ENCODE peak calls at places on chromosomes 13 and 19, in six cellular contexts. One of them, this sample, is unnamed.

GRCh38 chr19:36245210-36246005 is 30.5 kb downstream of the ZNF146 start:
- DNase-seq in adrenal gland: no peak
- DNase-seq in kidney: peak
- DNase-seq in GM12865: no peak
- DNase-seq in GM23338: peak
- DNase-seq in cardiac fibroblast: no peak
- DNase-seq in this sample: no peak

GRCh38 chr19:35167251-35168119 is 12.9 kb downstream of the FXYD5 start:
- DNase-seq in adrenal gland: no peak
- DNase-seq in kidney: no peak
- DNase-seq in GM12865: no peak
- DNase-seq in GM23338: no peak
- DNase-seq in cardiac fibroblast: no peak
- DNase-seq in this sample: no peak

GRCh38 chr13:51437550-51438127 is 15.2 kb downstream of the INTS6 start:
- DNase-seq in adrenal gland: no peak
- DNase-seq in kidney: no peak
- DNase-seq in GM12865: no peak
- DNase-seq in GM23338: no peak
- DNase-seq in cardiac fibroblast: no peak
- DNase-seq in this sample: no peak

GRCh38 chr13:60798503-60798902 is 401.5 kb downstream of the TDRD3 start:
- DNase-seq in adrenal gland: no peak
- DNase-seq in kidney: no peak
- DNase-seq in GM12865: no peak
- DNase-seq in GM23338: no peak
- DNase-seq in cardiac fibroblast: no peak
- DNase-seq in this sample: no peak

GRCh38 chr13:40982772-40983171 is 36.3 kb downstream of the ELF1 start:
- DNase-seq in adrenal gland: no peak
- DNase-seq in kidney: no peak
- DNase-seq in GM12865: peak
- DNase-seq in GM23338: no peak
- DNase-seq in cardiac fibroblast: peak
- DNase-seq in this sample: no peak

GRCh38 chr13:33509642-33510229 is 224.2 kb upstream of the STARD13 start:
- DNase-seq in adrenal gland: peak
- DNase-seq in kidney: peak
- DNase-seq in GM12865: no peak
- DNase-seq in GM23338: no peak
- DNase-seq in cardiac fibroblast: peak
- DNase-seq in this sample: no peak

GRCh38 chr19:33580026-33580644 is 41.6 kb upstream of the CHST8 start:
- DNase-seq in adrenal gland: no peak
- DNase-seq in kidney: no peak
- DNase-seq in GM12865: no peak
- DNase-seq in GM23338: no peak
- DNase-seq in cardiac fibroblast: no peak
- DNase-seq in this sample: no peak

GRCh38 chr13:43786766-43787517 is at the start of gene ENOX1:
- DNase-seq in adrenal gland: peak
- DNase-seq in kidney: peak
- DNase-seq in GM12865: peak
- DNase-seq in GM23338: peak
- DNase-seq in cardiac fibroblast: peak
- DNase-seq in this sample: no peak

GRCh38 chr19:10318807-10319426 is 3.1 kb upstream of the FDX2 start:
- DNase-seq in adrenal gland: no peak
- DNase-seq in kidney: no peak
- DNase-seq in GM12865: no peak
- DNase-seq in GM23338: no peak
- DNase-seq in cardiac fibroblast: no peak
- DNase-seq in this sample: no peak

GRCh38 chr13:110187501-110188161 is 119.3 kb downstream of the COL4A1 start:
- DNase-seq in adrenal gland: peak
- DNase-seq in kidney: no peak
- DNase-seq in GM12865: no peak
- DNase-seq in GM23338: no peak
- DNase-seq in cardiac fibroblast: peak
- DNase-seq in this sample: peak

GRCh38 chr13:21698975-21699679 is 28.3 kb downstream of the FGF9 start:
- DNase-seq in adrenal gland: no peak
- DNase-seq in kidney: no peak
- DNase-seq in GM12865: no peak
- DNase-seq in GM23338: no peak
- DNase-seq in cardiac fibroblast: no peak
- DNase-seq in this sample: no peak

GRCh38 chr19:48836089-48837017 is at the start of gene HSD17B14:
- DNase-seq in adrenal gland: peak
- DNase-seq in kidney: no peak
- DNase-seq in GM12865: no peak
- DNase-seq in GM23338: peak
- DNase-seq in cardiac fibroblast: no peak
- DNase-seq in this sample: no peak

GRCh38 chr13:112174476-112175110 is 107.6 kb downstream of the SOX1 start:
- DNase-seq in adrenal gland: no peak
- DNase-seq in kidney: no peak
- DNase-seq in GM12865: no peak
- DNase-seq in GM23338: no peak
- DNase-seq in cardiac fibroblast: no peak
- DNase-seq in this sample: no peak

GRCh38 chr13:71643466-71643865 is 223.5 kb downstream of the DACH1 start:
- DNase-seq in adrenal gland: no peak
- DNase-seq in kidney: no peak
- DNase-seq in GM12865: no peak
- DNase-seq in GM23338: no peak
- DNase-seq in cardiac fibroblast: no peak
- DNase-seq in this sample: no peak

GRCh38 chr13:97329331-97329730 is 104.6 kb upstream of the RAP2A start:
- DNase-seq in adrenal gland: no peak
- DNase-seq in kidney: no peak
- DNase-seq in GM12865: no peak
- DNase-seq in GM23338: peak
- DNase-seq in cardiac fibroblast: peak
- DNase-seq in this sample: no peak

GRCh38 chr13:85597790-85598500 is 201.3 kb downstream of the SLITRK6 start:
- DNase-seq in adrenal gland: no peak
- DNase-seq in kidney: no peak
- DNase-seq in GM12865: no peak
- DNase-seq in GM23338: no peak
- DNase-seq in cardiac fibroblast: peak
- DNase-seq in this sample: no peak

GRCh38 chr19:45668342-45668871 is 386 bp downstream of the GIPR start:
- DNase-seq in adrenal gland: no peak
- DNase-seq in kidney: no peak
- DNase-seq in GM12865: no peak
- DNase-seq in GM23338: no peak
- DNase-seq in cardiac fibroblast: no peak
- DNase-seq in this sample: no peak

GRCh38 chr19:47377801-47378200 is 28.7 kb downstream of the DHX34 start:
- DNase-seq in adrenal gland: no peak
- DNase-seq in kidney: no peak
- DNase-seq in GM12865: no peak
- DNase-seq in GM23338: no peak
- DNase-seq in cardiac fibroblast: no peak
- DNase-seq in this sample: no peak
- TF ChIP-seq CTCF in adrenal gland: no peak
- TF ChIP-seq CTCF in kidney: no peak
- TF ChIP-seq CTCF in GM12865: no peak
- TF ChIP-seq CTCF in GM23338: no peak
- TF ChIP-seq CTCF in cardiac fibroblast: no peak
- TF ChIP-seq CTCF in this sample: no peak

GRCh38 chr19:56372281-56372680 is 21.1 kb downstream of the ZNF582 start:
- DNase-seq in adrenal gland: no peak
- DNase-seq in kidney: no peak
- DNase-seq in GM12865: no peak
- DNase-seq in GM23338: no peak
- DNase-seq in cardiac fibroblast: peak
- DNase-seq in this sample: no peak

GRCh38 chr19:56377105-56377924 is 16.0 kb downstream of the ZNF582 start:
- DNase-seq in adrenal gland: no peak
- DNase-seq in kidney: no peak
- DNase-seq in GM12865: no peak
- DNase-seq in GM23338: peak
- DNase-seq in cardiac fibroblast: peak
- DNase-seq in this sample: no peak
- H3K4me3 ChIP-seq in adrenal gland: no peak
- H3K4me3 ChIP-seq in kidney: no peak
- H3K4me3 ChIP-seq in GM12865: no peak
- H3K4me3 ChIP-seq in GM23338: no peak
- H3K4me3 ChIP-seq in cardiac fibroblast: no peak
- H3K4me3 ChIP-seq in this sample: no peak

GRCh38 chr19:18440421-18440877 is 2.5 kb upstream of the ISYNA1 start:
- DNase-seq in adrenal gland: peak
- DNase-seq in kidney: no peak
- DNase-seq in GM12865: peak
- DNase-seq in GM23338: peak
- DNase-seq in cardiac fibroblast: no peak
- DNase-seq in this sample: no peak
- TF ChIP-seq CTCF in adrenal gland: no peak
- TF ChIP-seq CTCF in kidney: no peak
- TF ChIP-seq CTCF in GM12865: peak
- TF ChIP-seq CTCF in GM23338: peak
- TF ChIP-seq CTCF in cardiac fibroblast: peak
- TF ChIP-seq CTCF in this sample: peak

GRCh38 chr19:3179739-3180293 is 1.2 kb downstream of the S1PR4 start:
- DNase-seq in adrenal gland: no peak
- DNase-seq in kidney: peak
- DNase-seq in GM12865: peak
- DNase-seq in GM23338: no peak
- DNase-seq in cardiac fibroblast: no peak
- DNase-seq in this sample: no peak

GRCh38 chr19:3175761-3176714 is 2.5 kb upstream of the S1PR4 start:
- DNase-seq in adrenal gland: no peak
- DNase-seq in kidney: peak
- DNase-seq in GM12865: peak
- DNase-seq in GM23338: no peak
- DNase-seq in cardiac fibroblast: peak
- DNase-seq in this sample: peak

GRCh38 chr19:3178973-3179738 is 587 bp downstream of the S1PR4 start:
- DNase-seq in adrenal gland: no peak
- DNase-seq in kidney: peak
- DNase-seq in GM12865: peak
- DNase-seq in GM23338: no peak
- DNase-seq in cardiac fibroblast: no peak
- DNase-seq in this sample: no peak

GRCh38 chr19:3176715-3177501 is 1.7 kb upstream of the S1PR4 start:
- DNase-seq in adrenal gland: no peak
- DNase-seq in kidney: peak
- DNase-seq in GM12865: peak
- DNase-seq in GM23338: no peak
- DNase-seq in cardiac fibroblast: peak
- DNase-seq in this sample: no peak

GRCh38 chr19:3178377-3178972 is at the start of gene S1PR4:
- DNase-seq in adrenal gland: no peak
- DNase-seq in kidney: peak
- DNase-seq in GM12865: peak
- DNase-seq in GM23338: no peak
- DNase-seq in cardiac fibroblast: no peak
- DNase-seq in this sample: no peak
- H3K4me3 ChIP-seq in adrenal gland: no peak
- H3K4me3 ChIP-seq in kidney: no peak
- H3K4me3 ChIP-seq in GM12865: peak
- H3K4me3 ChIP-seq in GM23338: no peak
- H3K4me3 ChIP-seq in cardiac fibroblast: no peak
- H3K4me3 ChIP-seq in this sample: no peak

GRCh38 chr19:47414469-47414868 is 4.9 kb downstream of the MEIS3 start:
- DNase-seq in adrenal gland: no peak
- DNase-seq in kidney: peak
- DNase-seq in GM12865: peak
- DNase-seq in GM23338: peak
- DNase-seq in cardiac fibroblast: no peak
- DNase-seq in this sample: no peak
- TF ChIP-seq CTCF in adrenal gland: no peak
- TF ChIP-seq CTCF in kidney: no peak
- TF ChIP-seq CTCF in GM12865: peak
- TF ChIP-seq CTCF in GM23338: peak
- TF ChIP-seq CTCF in cardiac fibroblast: no peak
- TF ChIP-seq CTCF in this sample: peak

This sample was measured in AG04449.